ENCODE peak calls at places on chromosomes 16 and 17, in four cellular contexts. One of them, this sample, is unnamed.

GRCh38 chr16:89700649-89701424 is 668 bp downstream of the SPATA2L start:
- DNase-seq in GM12878: no peak
- DNase-seq in HepG2: peak; percentile 60
- DNase-seq in GM12891: no peak
- DNase-seq in this sample: no peak

GRCh38 chr17:73759324-73760185 is 115.3 kb upstream of the SDK2 start:
- DNase-seq in GM12878: no peak
- DNase-seq in HepG2: no peak
- DNase-seq in GM12891: no peak
- DNase-seq in this sample: no peak

GRCh38 chr17:80861892-80862291 is 129.7 kb upstream of the CHMP6 start:
- DNase-seq in GM12878: no peak
- DNase-seq in HepG2: no peak
- DNase-seq in GM12891: no peak
- DNase-seq in this sample: no peak

GRCh38 chr17:47225436-47225858 is 16.3 kb downstream of the MYL4 start:
- DNase-seq in GM12878: no peak
- DNase-seq in HepG2: peak; percentile 45
- DNase-seq in GM12891: no peak
- DNase-seq in this sample: no peak

GRCh38 chr17:76688165-76688622 is 22.6 kb downstream of the MXRA7 start:
- DNase-seq in GM12878: no peak
- DNase-seq in HepG2: no peak
- DNase-seq in GM12891: no peak
- DNase-seq in this sample: no peak

GRCh38 chr16:47488051-47488450 is 26.9 kb downstream of the PHKB start:
- DNase-seq in GM12878: no peak
- DNase-seq in HepG2: no peak
- DNase-seq in GM12891: no peak
- DNase-seq in this sample: no peak

GRCh38 chr17:2180768-2181167 is 122.8 kb downstream of the SMG6 start:
- DNase-seq in GM12878: no peak
- DNase-seq in HepG2: no peak
- DNase-seq in GM12891: no peak
- DNase-seq in this sample: no peak

GRCh38 chr16:89565506-89566372 is 5.3 kb downstream of the RPL13 start:
- DNase-seq in GM12878: no peak
- DNase-seq in HepG2: peak; percentile 57
- DNase-seq in GM12891: no peak
- DNase-seq in this sample: no peak

GRCh38 chr17:19296786-19297778 is 59.9 kb downstream of the EPN2 start:
- DNase-seq in GM12878: no peak
- DNase-seq in HepG2: no peak
- DNase-seq in GM12891: no peak
- DNase-seq in this sample: no peak

GRCh38 chr16:83125999-83126568 is 499.3 kb downstream of the CDH13 start:
- DNase-seq in GM12878: no peak
- DNase-seq in HepG2: no peak
- DNase-seq in GM12891: no peak
- DNase-seq in this sample: no peak

GRCh38 chr17:27980035-27980434 is 62.4 kb upstream of the NLK start:
- DNase-seq in GM12878: no peak
- DNase-seq in HepG2: no peak
- DNase-seq in GM12891: no peak
- DNase-seq in this sample: no peak

GRCh38 chr17:52885882-52886281 is 727.4 kb upstream of the CA10 start:
- DNase-seq in GM12878: no peak
- DNase-seq in HepG2: no peak
- DNase-seq in GM12891: no peak
- DNase-seq in this sample: no peak

GRCh38 chr17:80348551-80349436 is 66.2 kb upstream of the ENDOV start:
- DNase-seq in GM12878: no peak
- DNase-seq in HepG2: no peak
- DNase-seq in GM12891: no peak
- DNase-seq in this sample: no peak

GRCh38 chr16:80932725-80933124 is 74.0 kb downstream of the CMC2 start:
- DNase-seq in GM12878: no peak
- DNase-seq in HepG2: no peak
- DNase-seq in GM12891: no peak
- DNase-seq in this sample: no peak

GRCh38 chr17:67992541-67993152 is 3.6 kb downstream of the C17orf58 start:
- DNase-seq in GM12878: no peak
- DNase-seq in HepG2: no peak
- DNase-seq in GM12891: no peak
- DNase-seq in this sample: no peak

GRCh38 chr17:56521439-56522141 is 71.9 kb upstream of the NOG start:
- DNase-seq in GM12878: no peak
- DNase-seq in HepG2: no peak
- DNase-seq in GM12891: no peak
- DNase-seq in this sample: no peak
- TF ChIP-seq POLR2A in GM12878: no peak
- TF ChIP-seq POLR2A in HepG2: no peak
- TF ChIP-seq POLR2A in GM12891: no peak
- TF ChIP-seq POLR2A in this sample: no peak

GRCh38 chr16:48629016-48629415 is 19.0 kb upstream of the N4BP1 start:
- DNase-seq in GM12878: no peak
- DNase-seq in HepG2: no peak
- DNase-seq in GM12891: no peak
- DNase-seq in this sample: no peak

GRCh38 chr16:48627148-48627547 is 17.2 kb upstream of the N4BP1 start:
- DNase-seq in GM12878: no peak
- DNase-seq in HepG2: no peak
- DNase-seq in GM12891: no peak
- DNase-seq in this sample: no peak

GRCh38 chr16:48632137-48632774 is 22.3 kb upstream of the N4BP1 start:
- DNase-seq in GM12878: no peak
- DNase-seq in HepG2: peak; percentile 80
- DNase-seq in GM12891: no peak
- DNase-seq in this sample: no peak

GRCh38 chr16:48629531-48629930 is 19.6 kb upstream of the N4BP1 start:
- DNase-seq in GM12878: no peak
- DNase-seq in HepG2: no peak
- DNase-seq in GM12891: no peak
- DNase-seq in this sample: no peak

DNA sequence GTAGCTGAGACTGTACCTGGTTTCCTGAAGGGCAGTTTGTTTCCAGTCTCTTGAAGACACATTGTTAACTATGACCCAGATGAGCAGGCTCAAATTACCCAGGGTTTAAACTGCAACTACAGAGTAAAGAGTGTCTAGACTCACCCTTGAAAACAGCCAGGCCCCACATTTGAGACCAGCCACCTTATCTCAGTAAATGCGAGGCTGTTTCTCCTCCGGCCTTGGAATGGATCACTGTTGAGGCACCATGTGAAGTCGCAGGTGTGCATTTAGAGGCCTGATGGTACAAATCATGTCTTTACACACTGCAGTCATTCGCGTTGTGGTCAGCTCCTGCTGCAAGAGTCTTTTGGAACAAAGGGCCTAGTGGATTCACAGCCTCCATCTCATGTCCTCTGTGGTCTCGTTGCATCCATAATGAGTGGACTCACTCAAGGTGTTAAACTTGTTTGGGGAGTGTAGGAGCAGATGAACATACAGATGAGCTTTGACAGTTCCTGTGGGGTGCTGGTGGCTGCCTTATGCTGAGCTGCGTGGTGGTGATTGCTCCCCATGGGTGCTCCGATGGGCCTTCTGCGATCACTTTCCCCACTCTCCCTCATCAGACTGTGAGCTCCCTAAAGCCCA is 18.5 kb upstream of the N4BP1 start:
- DNase-seq in GM12878: no peak
- DNase-seq in HepG2: no peak
- DNase-seq in GM12891: no peak
- DNase-seq in this sample: no peak
- TF ChIP-seq TAF1 in GM12878: no peak
- TF ChIP-seq TAF1 in HepG2: no peak
- TF ChIP-seq TAF1 in GM12891: no peak
- TF ChIP-seq TAF1 in this sample: no peak

DNA sequence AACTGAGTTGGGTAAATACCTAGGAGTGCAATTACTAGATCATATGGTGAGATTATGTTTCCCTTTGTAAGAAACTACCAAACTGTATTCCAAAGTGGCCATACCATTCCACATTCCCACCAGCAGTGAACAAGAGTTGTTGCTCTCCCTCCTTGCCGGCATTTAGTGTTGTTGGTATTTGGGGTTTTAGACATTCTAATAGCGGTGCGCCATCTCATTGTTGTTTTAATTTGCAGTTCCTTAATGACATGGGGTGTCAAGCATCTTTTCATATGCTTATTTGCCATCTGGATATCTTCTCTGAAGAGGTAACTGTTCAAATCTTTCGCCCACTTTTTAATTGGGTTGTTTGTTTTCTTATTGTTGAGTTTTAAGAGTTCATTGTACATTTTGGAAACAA is 164.2 kb upstream of the LHX1 start:
- DNase-seq in GM12878: no peak
- DNase-seq in HepG2: no peak
- DNase-seq in GM12891: no peak
- DNase-seq in this sample: no peak
- TF ChIP-seq POLR2AphosphoS5 in GM12878: no peak
- TF ChIP-seq POLR2AphosphoS5 in HepG2: no peak
- TF ChIP-seq POLR2AphosphoS5 in GM12891: no peak
- TF ChIP-seq POLR2AphosphoS5 in this sample: no peak

DNA sequence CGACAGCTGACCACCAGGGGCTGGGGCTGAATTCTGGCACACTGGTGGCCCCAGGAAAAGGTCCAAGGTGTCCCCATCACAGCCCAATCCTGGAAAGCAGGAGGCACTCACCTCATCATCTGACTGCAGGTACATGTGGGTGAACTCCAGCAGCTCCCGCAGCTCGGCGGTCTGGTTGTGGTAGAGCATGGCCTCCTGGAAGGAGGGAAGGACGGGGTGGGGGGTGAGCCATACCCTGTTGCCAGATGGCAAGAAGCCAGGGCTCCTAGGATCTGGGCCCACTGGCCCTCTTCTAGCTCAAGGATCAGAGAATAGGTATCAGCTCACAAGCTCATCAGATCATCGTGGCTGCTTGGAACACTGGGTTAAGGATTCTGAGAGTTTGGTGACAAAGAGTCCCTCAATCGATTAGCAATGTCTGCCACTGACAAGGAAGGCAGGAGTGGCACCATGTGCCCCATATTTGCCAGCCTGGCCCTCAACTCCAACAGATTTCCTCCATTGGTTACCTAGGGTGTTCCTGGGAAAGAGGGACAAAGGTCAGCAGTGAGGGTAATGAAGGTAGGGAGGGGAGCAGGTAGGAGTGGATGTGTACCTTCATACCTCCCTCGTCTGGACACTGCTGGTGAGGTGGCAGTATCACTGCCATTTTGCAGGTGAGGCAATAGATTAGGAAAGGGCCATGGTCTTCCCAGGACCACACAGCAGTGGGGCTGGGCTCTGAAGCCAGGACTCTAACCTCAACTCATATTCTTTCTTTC is 4.9 kb downstream of the P3H4 start:
- DNase-seq in GM12878: no peak
- DNase-seq in HepG2: no peak
- DNase-seq in GM12891: no peak
- DNase-seq in this sample: no peak
- TF ChIP-seq POLR2A in GM12878: no peak
- TF ChIP-seq POLR2A in HepG2: no peak
- TF ChIP-seq POLR2A in GM12891: no peak
- TF ChIP-seq POLR2A in this sample: no peak

DNA sequence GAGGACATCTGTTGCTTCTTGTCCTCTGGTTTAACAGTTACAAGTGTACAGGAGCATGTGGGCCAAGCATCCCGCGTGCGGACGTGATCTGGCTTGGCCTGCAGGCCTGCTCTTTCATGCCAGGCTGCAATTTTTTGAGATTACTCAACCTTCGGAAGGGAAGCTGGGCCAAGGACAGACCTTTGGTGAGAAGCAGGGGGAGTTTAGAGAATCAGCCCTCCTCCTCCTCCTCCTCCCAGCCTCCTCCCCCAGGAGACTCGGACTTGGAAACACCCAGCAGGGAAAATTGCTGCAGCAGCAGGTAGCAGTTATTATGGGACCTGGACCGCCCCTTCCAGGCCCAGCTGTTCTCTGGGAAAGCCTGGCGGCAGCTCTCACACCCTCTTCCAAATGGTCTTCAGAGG is 5.1 kb upstream of the KLHL36 start:
- DNase-seq in GM12878: no peak
- DNase-seq in HepG2: peak; percentile 35
- DNase-seq in GM12891: no peak
- DNase-seq in this sample: no peak
- TF ChIP-seq TAF1 in GM12878: no peak
- TF ChIP-seq TAF1 in HepG2: no peak
- TF ChIP-seq TAF1 in GM12891: no peak
- TF ChIP-seq TAF1 in this sample: no peak

DNA sequence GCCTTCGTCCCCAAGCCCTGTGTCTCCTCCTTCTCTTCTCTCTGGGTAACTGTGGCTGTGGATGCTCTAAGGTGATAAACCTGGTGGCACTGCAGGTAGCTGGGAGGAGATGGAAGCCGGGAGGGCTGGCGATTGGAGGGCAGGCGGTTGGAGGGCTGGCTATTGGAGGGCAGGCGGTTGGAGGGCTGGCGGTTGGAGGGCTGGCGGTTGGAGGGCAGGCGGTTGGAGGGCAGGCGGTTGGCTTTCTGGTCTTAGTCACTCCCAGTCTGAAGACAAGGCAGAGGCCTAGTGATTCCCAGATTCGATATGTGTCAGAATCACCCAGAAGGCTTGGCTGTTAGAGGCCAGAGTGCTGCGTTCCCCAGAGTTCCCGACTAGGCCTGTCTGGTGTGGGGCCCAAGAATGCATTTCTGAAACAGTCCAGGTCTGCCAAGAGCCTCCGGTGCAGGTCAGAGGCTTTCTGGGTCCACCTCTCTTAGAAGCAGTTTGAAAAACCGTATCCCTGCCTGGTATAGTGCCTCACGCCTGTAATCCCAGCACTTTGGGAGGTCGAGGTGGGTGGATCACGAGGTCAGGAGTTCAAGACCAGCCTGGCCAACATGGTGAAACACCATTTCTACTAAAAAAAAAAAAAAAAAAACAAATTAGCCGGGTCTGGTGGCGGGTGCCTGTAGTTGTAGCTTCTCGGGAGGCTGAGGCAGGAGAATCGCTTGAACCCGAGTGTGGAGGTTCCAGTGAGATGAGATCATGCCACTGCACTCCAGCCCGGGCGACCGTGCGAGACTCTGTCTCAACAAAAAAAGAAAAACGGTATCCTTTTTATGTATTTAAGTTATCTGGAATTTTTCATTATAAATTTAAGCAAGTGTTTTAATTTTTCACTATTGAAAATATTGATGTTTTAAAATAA is 59.7 kb downstream of the WDR45B start:
- DNase-seq in GM12878: no peak
- DNase-seq in HepG2: no peak
- DNase-seq in GM12891: no peak
- DNase-seq in this sample: no peak
- TF ChIP-seq POLR2AphosphoS5 in GM12878: no peak
- TF ChIP-seq POLR2AphosphoS5 in HepG2: no peak
- TF ChIP-seq POLR2AphosphoS5 in GM12891: no peak
- TF ChIP-seq POLR2AphosphoS5 in this sample: no peak